ENCODE peak calls at places on chromosomes 2 and 18, in five cellular contexts. W is transverse colon, I is PC-9, K is heart right ventricle, B is endothelial cell of umbilical vein. F is an unnamed sample.

GRCh38 chr2:222859786-222860726 is 780 bp upstream of the ACSL3 start:
- DNase-seq in K (peak; percentile 46), I (peak; percentile 99), W (peak; percentile 66), B (peak; percentile 80), F (peak; percentile 56)

GRCh38 chr2:75481041-75481836 is 79.5 kb downstream of the EVA1A start:
- DNase-seq in B (no peak), W (no peak), I (no peak), K (no peak), F (no peak)

GRCh38 chr2:212421571-212422334 is 116.8 kb downstream of the ERBB4 start:
- DNase-seq in W (no peak), K (no peak), I (no peak), B (no peak), F (no peak)

GRCh38 chr2:595831-596592 is 81.2 kb downstream of the TMEM18 start:
- DNase-seq in I (peak; percentile 66), K (no peak), W (no peak), B (no peak), F (no peak)

GRCh38 chr2:169105433-169105832 is 36.1 kb downstream of the DHRS9 start:
- DNase-seq in B (no peak), W (no peak), K (no peak), I (no peak), F (no peak)

GRCh38 chr2:190343500-190344274 is at the start of gene INPP1:
- DNase-seq in W (peak; percentile 74), K (peak; percentile 78), I (no peak), B (peak; percentile 79), F (peak; percentile 63)

GRCh38 chr2:176114930-176115625 is 1.5 kb upstream of the HOXD10 start:
- DNase-seq in W (no peak), K (no peak), B (no peak), I (no peak), F (no peak)

GRCh38 chr2:170815311-170815710 is 1.4 kb upstream of the GAD1 start:
- DNase-seq in B (no peak), K (no peak), W (no peak), I (no peak), F (no peak)

GRCh38 chr2:225354281-225354774 is 45.2 kb upstream of the NYAP2 start:
- DNase-seq in I (no peak), W (no peak), K (no peak), B (peak; percentile 28), F (no peak)

GRCh38 chr2:88873620-88874019 is 182.1 kb downstream of the RPIA start:
- DNase-seq in W (no peak), I (no peak), K (no peak), B (no peak), F (no peak)

GRCh38 chr2:88870267-88870839 is 178.9 kb downstream of the RPIA start:
- DNase-seq in I (no peak), W (no peak), B (no peak), K (no peak), F (no peak)

GRCh38 chr2:88875749-88876148 is 184.3 kb downstream of the RPIA start:
- DNase-seq in K (no peak), I (no peak), B (no peak), W (no peak), F (no peak)

GRCh38 chr2:88871336-88871735 is 179.9 kb downstream of the RPIA start:
- DNase-seq in W (no peak), B (no peak), K (no peak), I (no peak), F (no peak)

DNA sequence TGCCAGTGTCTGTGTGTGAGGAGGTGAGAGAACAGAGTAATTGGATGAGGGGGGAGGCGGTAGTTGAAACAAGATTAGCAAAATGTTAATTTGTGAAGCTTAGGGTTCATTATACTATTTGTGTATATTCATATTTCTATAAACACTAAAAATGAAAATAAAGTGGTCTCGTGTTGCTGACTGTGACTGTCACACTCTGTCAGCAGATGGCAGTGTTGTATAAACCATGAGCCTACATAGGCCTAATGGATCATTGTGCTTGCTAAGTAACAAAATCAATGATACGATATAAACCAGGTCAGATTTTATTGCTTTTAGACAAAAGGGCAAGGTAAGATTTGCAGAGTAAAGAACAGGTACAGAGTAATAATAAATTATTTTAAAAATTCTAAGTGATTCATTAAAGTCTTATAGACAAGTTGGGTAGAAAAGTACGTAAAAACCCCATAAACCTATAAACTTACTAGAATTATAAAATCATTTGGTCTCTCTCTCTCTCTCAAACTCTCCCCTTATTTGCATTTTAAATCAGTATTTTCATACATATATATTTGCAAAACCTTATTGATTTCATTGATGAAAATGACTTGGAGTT is 182.7 kb downstream of the RPIA start:
- DNase-seq in B (peak; percentile 77), W (no peak), I (peak; percentile 61), K (no peak), F (peak; percentile 60)
- H3K4me3 ChIP-seq in B (no peak overlapping the region), W (no peak overlapping the region), I (no peak overlapping the region), K (no peak overlapping the region), F (no peak overlapping the region)

GRCh38 chr2:121643877-121644276 is 5.4 kb downstream of the CLASP1 start:
- DNase-seq in I (no peak), W (no peak), B (no peak), K (no peak), F (no peak)

GRCh38 chr2:121648206-121648605 is 1.1 kb downstream of the CLASP1 start:
- DNase-seq in W (no peak), K (no peak), B (no peak), I (no peak), F (no peak)

GRCh38 chr2:121647396-121647795 is 1.9 kb downstream of the CLASP1 start:
- DNase-seq in W (no peak), I (no peak), B (no peak), K (no peak), F (no peak)

GRCh38 chr2:121640380-121641326 is 8.6 kb downstream of the CLASP1 start:
- DNase-seq in B (no peak), I (no peak), W (no peak), K (no peak), F (no peak)

GRCh38 chr2:121644715-121645114 is 4.5 kb downstream of the CLASP1 start:
- DNase-seq in I (no peak), B (no peak), K (no peak), W (no peak), F (no peak)
- H3K4me1 ChIP-seq in I (peaks cover 11% of the 10 kb centered on the region), B (peaks cover 19% of the 10 kb centered on the region), K (peaks cover 72% of the 10 kb centered on the region), W (no peaks in the 10 kb centered on the region), F (peaks cover 7% of the 10 kb centered on the region)

GRCh38 chr18:46419391-46420141 is 237.5 kb downstream of the LOXHD1 start:
- DNase-seq in K (no peak), B (no peak), I (no peak), W (no peak), F (no peak)

GRCh38 chr18:46424898-46425297 is 232.1 kb downstream of the LOXHD1 start:
- DNase-seq in K (no peak), B (no peak), W (no peak), I (no peak), F (no peak)

GRCh38 chr18:46423226-46423805 is 233.7 kb downstream of the LOXHD1 start:
- DNase-seq in I (no peak), B (no peak), W (no peak), K (no peak), F (no peak)

GRCh38 chr18:46422552-46423055 is 234.4 kb downstream of the LOXHD1 start:
- DNase-seq in B (no peak), K (no peak), I (no peak), W (no peak), F (no peak)

GRCh38 chr18:46421973-46422551 is 235.0 kb downstream of the LOXHD1 start:
- DNase-seq in K (no peak), I (no peak), B (no peak), W (no peak), F (no peak)
- H3K27me3 ChIP-seq in K (no peaks in the 10 kb centered on the region), I (no peaks in the 10 kb centered on the region), B (no peaks in the 10 kb centered on the region), W (no peaks in the 10 kb centered on the region), F (no peaks in the 10 kb centered on the region)

GRCh38 chr2:15735738-15736326 is 144.2 kb downstream of the DDX1 start:
- DNase-seq in B (no peak), K (no peak), W (no peak), I (no peak), F (no peak)

GRCh38 chr2:15732341-15733077 is 140.8 kb downstream of the DDX1 start:
- DNase-seq in B (no peak), W (no peak), I (no peak), K (no peak), F (no peak)

GRCh38 chr2:15734871-15735737 is 143.4 kb downstream of the DDX1 start:
- DNase-seq in I (peak; percentile 25), W (no peak), K (no peak), B (no peak), F (no peak)

GRCh38 chr2:15731889-15732271 is 140.2 kb downstream of the DDX1 start:
- DNase-seq in I (no peak), K (no peak), W (no peak), B (no peak), F (no peak)

GRCh38 chr2:15733867-15734765 is 142.4 kb downstream of the DDX1 start:
- DNase-seq in B (peak; percentile 52), W (no peak), K (no peak), I (peak; percentile 42), F (peak; percentile 81)
- H3K4me3 ChIP-seq in B (no peak overlapping the region), W (no peak overlapping the region), K (no peak overlapping the region), I (no peak overlapping the region), F (no peak overlapping the region)

DNA sequence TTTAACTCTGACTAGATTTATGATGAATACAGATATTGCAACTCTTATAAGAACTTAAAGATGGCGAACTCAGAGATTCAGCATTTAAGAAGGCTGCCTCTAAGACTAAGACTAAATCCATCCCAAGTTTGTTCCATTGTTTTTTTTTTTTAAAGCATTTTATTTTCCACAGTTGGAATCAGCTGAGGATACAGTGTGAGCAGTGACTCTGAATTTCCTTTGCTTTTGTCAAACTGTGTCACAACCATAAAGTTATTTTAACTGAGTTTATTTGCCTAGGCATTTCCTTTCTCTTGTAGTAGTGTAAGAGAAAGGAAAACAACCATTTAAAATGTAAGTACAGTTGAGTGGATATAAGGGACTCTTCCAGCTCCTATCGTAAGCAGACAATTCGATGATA is 63.9 kb downstream of the ZEB2 start:
- DNase-seq in B (peak; percentile 83), K (no peak), I (no peak), W (no peak), F (no peak)
- H3K4me1 ChIP-seq in B (peaks cover 70% of the 10 kb centered on the region), K (peaks cover 100% of the 10 kb centered on the region), I (no peaks in the 10 kb centered on the region), W (no peaks in the 10 kb centered on the region), F (peaks cover 41% of the 10 kb centered on the region)

F was measured in HAP-1.